ENCODE peak calls at places on chromosomes 2 and 18, in four cellular contexts. One of them, this sample, is unnamed.
A peak's percentile ranks its signal among the peaks of the same experiment; 100 is the strongest.

GRCh38 chr18:43620936-43621335 is 343.6 kb upstream of the SYT4 start:
- DNase-seq in fibroblast of lung: peak; percentile 16
- DNase-seq in osteoblast: no peak
- DNase-seq in adrenal gland: no peak
- DNase-seq in this sample: no peak

GRCh38 chr2:238458641-238459040 is 31.9 kb downstream of the ASB1 start:
- DNase-seq in fibroblast of lung: peak; percentile 39
- DNase-seq in osteoblast: peak; percentile 78
- DNase-seq in adrenal gland: no peak
- DNase-seq in this sample: peak; percentile 75

GRCh38 chr2:81266106-81266505 is 961.6 kb upstream of the LRRTM1 start:
- DNase-seq in fibroblast of lung: no peak
- DNase-seq in osteoblast: no peak
- DNase-seq in adrenal gland: no peak
- DNase-seq in this sample: no peak

GRCh38 chr2:163604941-163605555 is 130.8 kb downstream of the FIGN start:
- DNase-seq in fibroblast of lung: peak; percentile 76
- DNase-seq in osteoblast: no peak
- DNase-seq in adrenal gland: no peak
- DNase-seq in this sample: peak; percentile 17

GRCh38 chr18:12121175-12122095 is 27.8 kb downstream of the ANKRD62 start:
- DNase-seq in fibroblast of lung: no peak
- DNase-seq in osteoblast: peak; percentile 11
- DNase-seq in adrenal gland: no peak
- DNase-seq in this sample: no peak

GRCh38 chr2:230416061-230416721 is at the start of gene SP100:
- DNase-seq in fibroblast of lung: peak; percentile 82
- DNase-seq in osteoblast: peak; percentile 90
- DNase-seq in adrenal gland: peak; percentile 75
- DNase-seq in this sample: peak; percentile 88

GRCh38 chr2:232336956-232337700 is 41.4 kb upstream of the ALPP start:
- DNase-seq in fibroblast of lung: no peak
- DNase-seq in osteoblast: no peak
- DNase-seq in adrenal gland: no peak
- DNase-seq in this sample: no peak

GRCh38 chr2:65638438-65638837 is 206.0 kb upstream of the SPRED2 start:
- DNase-seq in fibroblast of lung: no peak
- DNase-seq in osteoblast: no peak
- DNase-seq in adrenal gland: no peak
- DNase-seq in this sample: no peak

GRCh38 chr2:112579280-112579679 is 5.1 kb upstream of the CHCHD5 start:
- DNase-seq in fibroblast of lung: peak; percentile 88
- DNase-seq in osteoblast: no peak
- DNase-seq in adrenal gland: no peak
- DNase-seq in this sample: peak; percentile 33

GRCh38 chr2:150610670-150611279 is 123.3 kb upstream of the RND3 start:
- DNase-seq in fibroblast of lung: no peak
- DNase-seq in osteoblast: peak; percentile 37
- DNase-seq in adrenal gland: no peak
- DNase-seq in this sample: peak; percentile 8

GRCh38 chr18:6734746-6735430 is 5.4 kb downstream of the ARHGAP28 start:
- DNase-seq in fibroblast of lung: no peak
- DNase-seq in osteoblast: no peak
- DNase-seq in adrenal gland: no peak
- DNase-seq in this sample: no peak

GRCh38 chr18:67362906-67363305 is 153.6 kb downstream of the DSEL start:
- DNase-seq in fibroblast of lung: no peak
- DNase-seq in osteoblast: no peak
- DNase-seq in adrenal gland: no peak
- DNase-seq in this sample: no peak

GRCh38 chr2:86225581-86225980 is 26.3 kb downstream of the MRPL35 start:
- DNase-seq in fibroblast of lung: no peak
- DNase-seq in osteoblast: no peak
- DNase-seq in adrenal gland: no peak
- DNase-seq in this sample: no peak

GRCh38 chr2:39216495-39217191 is 27.1 kb downstream of the CDKL4 start:
- DNase-seq in fibroblast of lung: no peak
- DNase-seq in osteoblast: no peak
- DNase-seq in adrenal gland: no peak
- DNase-seq in this sample: no peak

GRCh38 chr2:96522304-96523203 is 14.0 kb upstream of the ARID5A start:
- DNase-seq in fibroblast of lung: no peak
- DNase-seq in osteoblast: no peak
- DNase-seq in adrenal gland: no peak
- DNase-seq in this sample: no peak

GRCh38 chr2:44131177-44131576 is 37.5 kb upstream of the PPM1B start:
- DNase-seq in fibroblast of lung: no peak
- DNase-seq in osteoblast: no peak
- DNase-seq in adrenal gland: no peak
- DNase-seq in this sample: no peak

GRCh38 chr2:133077259-133077822 is 407.3 kb upstream of the LYPD1 start:
- DNase-seq in fibroblast of lung: no peak
- DNase-seq in osteoblast: no peak
- DNase-seq in adrenal gland: no peak
- DNase-seq in this sample: no peak

GRCh38 chr2:8653485-8653884 is 28.4 kb upstream of the ID2 start:
- DNase-seq in fibroblast of lung: no peak
- DNase-seq in osteoblast: no peak
- DNase-seq in adrenal gland: no peak
- DNase-seq in this sample: no peak

GRCh38 chr18:54119524-54120019 is 104.9 kb downstream of the MBD2 start:
- DNase-seq in fibroblast of lung: peak; percentile 51
- DNase-seq in osteoblast: no peak
- DNase-seq in adrenal gland: peak; percentile 27
- DNase-seq in this sample: no peak

GRCh38 chr2:191748050-191748449 is 70.1 kb downstream of the NABP1 start:
- DNase-seq in fibroblast of lung: peak; percentile 87
- DNase-seq in osteoblast: no peak
- DNase-seq in adrenal gland: no peak
- DNase-seq in this sample: peak; percentile 71

GRCh38 chr2:226674123-226674522 is 125.5 kb downstream of the IRS1 start:
- DNase-seq in fibroblast of lung: peak; percentile 13
- DNase-seq in osteoblast: no peak
- DNase-seq in adrenal gland: no peak
- DNase-seq in this sample: no peak

GRCh38 chr2:13522096-13522495 is 805.4 kb downstream of the TRIB2 start:
- DNase-seq in fibroblast of lung: no peak
- DNase-seq in osteoblast: no peak
- DNase-seq in adrenal gland: no peak
- DNase-seq in this sample: no peak

GRCh38 chr18:22179174-22179573 is 9.8 kb downstream of the GATA6 start:
- DNase-seq in fibroblast of lung: no peak
- DNase-seq in osteoblast: no peak
- DNase-seq in adrenal gland: no peak
- DNase-seq in this sample: no peak

GRCh38 chr18:22176622-22177495 is 7.5 kb downstream of the GATA6 start:
- DNase-seq in fibroblast of lung: no peak
- DNase-seq in osteoblast: peak; percentile 90
- DNase-seq in adrenal gland: peak; percentile 33
- DNase-seq in this sample: no peak

GRCh38 chr18:22179631-22180030 is 10.2 kb downstream of the GATA6 start:
- DNase-seq in fibroblast of lung: no peak
- DNase-seq in osteoblast: no peak
- DNase-seq in adrenal gland: no peak
- DNase-seq in this sample: no peak

GRCh38 chr18:22176282-22176621 is 6.9 kb downstream of the GATA6 start:
- DNase-seq in fibroblast of lung: no peak
- DNase-seq in osteoblast: no peak
- DNase-seq in adrenal gland: no peak
- DNase-seq in this sample: no peak

DNA sequence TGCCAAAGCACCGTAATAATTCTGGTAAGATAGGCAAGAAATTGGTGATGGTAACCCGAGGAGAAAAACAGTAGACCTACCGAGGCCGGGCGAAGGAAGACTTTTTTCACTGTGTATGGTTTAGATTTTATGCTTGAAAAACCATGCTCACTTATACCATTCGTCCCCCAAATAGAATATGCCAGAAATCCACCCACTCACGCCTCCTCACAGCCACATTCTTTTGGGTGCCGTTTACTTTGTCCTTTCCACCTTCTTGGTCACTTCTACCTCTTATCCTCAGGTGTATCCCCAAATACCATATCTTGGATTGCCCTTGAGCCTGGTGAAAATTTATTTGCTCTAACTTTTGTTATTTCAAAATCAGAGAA is 8.1 kb downstream of the GATA6 start:
- DNase-seq in fibroblast of lung: no peak
- DNase-seq in osteoblast: no peak
- DNase-seq in adrenal gland: no peak
- DNase-seq in this sample: no peak
- H3K4me3 ChIP-seq in fibroblast of lung: peak overlapping the region; percentile 2
- H3K4me3 ChIP-seq in osteoblast: no peak overlapping the region
- H3K4me3 ChIP-seq in adrenal gland: no peak overlapping the region
- H3K4me3 ChIP-seq in this sample: no peak overlapping the region

DNA sequence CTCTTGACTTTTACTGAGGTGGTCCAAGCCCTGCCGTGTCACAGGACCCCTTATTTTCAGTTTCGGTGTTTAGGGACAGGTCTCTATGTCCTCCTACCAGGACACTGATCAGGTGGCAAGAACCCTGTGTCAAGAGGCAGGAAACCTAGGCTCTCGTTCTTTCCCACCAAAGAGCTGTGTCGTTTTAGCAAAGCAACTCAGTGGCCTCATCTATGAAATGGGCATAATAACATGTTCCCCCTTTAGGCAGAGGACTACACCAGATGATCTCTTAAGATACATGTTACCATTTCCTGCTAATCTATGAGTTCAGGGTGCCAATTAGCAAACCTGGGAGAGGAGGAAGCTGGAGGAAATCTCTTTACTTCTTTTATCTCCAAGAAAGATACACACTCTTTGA is 1.9 kb downstream of the RAB31 start:
- DNase-seq in fibroblast of lung: no peak
- DNase-seq in osteoblast: no peak
- DNase-seq in adrenal gland: no peak
- DNase-seq in this sample: no peak
- H3K27me3 ChIP-seq in fibroblast of lung: no peaks in the 10 kb centered on the region
- H3K27me3 ChIP-seq in osteoblast: no peaks in the 10 kb centered on the region
- H3K27me3 ChIP-seq in adrenal gland: no peaks in the 10 kb centered on the region
- H3K27me3 ChIP-seq in this sample: no peaks in the 10 kb centered on the region

GRCh38 chr18:8741524-8741923 is 36.2 kb downstream of the MTCL1 start:
- DNase-seq in fibroblast of lung: peak; percentile 42
- DNase-seq in osteoblast: no peak
- DNase-seq in adrenal gland: no peak
- DNase-seq in this sample: no peak
- H3K9me3 ChIP-seq in fibroblast of lung: no peaks in the 10 kb centered on the region
- H3K9me3 ChIP-seq in osteoblast: no peaks in the 10 kb centered on the region
- H3K9me3 ChIP-seq in adrenal gland: no peaks in the 10 kb centered on the region
- H3K9me3 ChIP-seq in this sample: no peaks in the 10 kb centered on the region

DNA sequence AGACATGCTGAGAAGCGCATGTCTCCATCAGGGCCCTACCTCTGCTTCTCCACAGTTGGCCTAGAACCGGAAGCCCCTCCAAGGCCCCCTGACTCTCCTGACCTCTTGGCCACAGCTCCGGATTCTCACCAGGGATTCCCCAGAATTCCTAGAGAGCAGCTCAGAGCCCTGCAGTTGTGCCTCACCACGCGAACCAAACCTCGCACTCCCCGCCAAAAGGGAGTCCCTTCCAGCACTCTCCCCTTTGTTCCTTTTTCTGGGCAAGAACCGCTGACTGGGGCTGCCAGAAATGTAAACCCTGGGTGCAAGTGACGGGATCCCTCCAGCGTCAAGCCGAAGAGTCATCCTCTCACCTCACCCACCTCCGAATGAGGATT is 36.7 kb downstream of the AFF3 start:
- DNase-seq in fibroblast of lung: peak; percentile 30
- DNase-seq in osteoblast: no peak
- DNase-seq in adrenal gland: no peak
- DNase-seq in this sample: no peak
- H3K4me3 ChIP-seq in fibroblast of lung: peak overlapping the region; percentile 63
- H3K4me3 ChIP-seq in osteoblast: peak overlapping the region; percentile 66
- H3K4me3 ChIP-seq in adrenal gland: no peak overlapping the region
- H3K4me3 ChIP-seq in this sample: peak overlapping the region; percentile 52